ENCODE peak calls at places on chromosomes 1 and 21, in eight cellular contexts. P, B, C, O, U, A, T and N are unnamed samples.

GRCh38 chr1:154791292-154792278 is 78.5 kb downstream of the KCNN3 start:
- DNase-seq in O (no peak), A (no peak), U (no peak), C (peak), T (no peak), B (peak), P (no peak), N (no peak)

GRCh38 chr1:231776006-231776707 is 149.6 kb downstream of the DISC1 start:
- DNase-seq in U (no peak), A (no peak), B (peak), C (no peak), P (no peak), O (no peak), T (no peak), N (no peak)

GRCh38 chr1:1788646-1789431 is 10.6 kb upstream of the NADK start:
- DNase-seq in T (no peak), B (no peak), A (no peak), C (no peak), P (no peak), U (peak), O (peak), N (peak)

GRCh38 chr1:227895828-227896685 is 51.7 kb downstream of the WNT9A start:
- DNase-seq in T (peak), P (peak), U (peak), O (peak), B (no peak), C (no peak), A (no peak), N (no peak)

GRCh38 chr1:6498576-6499111 is 7.2 kb upstream of the PLEKHG5 start:
- DNase-seq in T (peak), P (no peak), U (no peak), A (no peak), C (no peak), O (no peak), B (no peak), N (no peak)

GRCh38 chr1:53592521-53592982 is 133.4 kb downstream of the DMRTB1 start:
- DNase-seq in A (peak), O (peak), B (peak), C (no peak), U (peak), P (no peak), T (peak), N (peak)

GRCh38 chr1:23101101-23101827 is 67.4 kb downstream of the LUZP1 start:
- DNase-seq in T (no peak), O (no peak), U (no peak), A (no peak), B (no peak), P (no peak), C (no peak), N (no peak)

GRCh38 chr1:26280333-26281042 is 602 bp downstream of the SH3BGRL3 start:
- DNase-seq in B (peak), T (no peak), C (no peak), P (no peak), O (peak), U (no peak), A (no peak), N (peak)

GRCh38 chr1:220991506-220991905 is 112.3 kb downstream of the HLX start:
- DNase-seq in C (no peak), T (no peak), P (no peak), U (no peak), A (no peak), B (no peak), O (no peak), N (no peak)

GRCh38 chr1:117671781-117672501 is 66.1 kb downstream of the TENT5C start:
- DNase-seq in B (peak), A (peak), O (peak), P (no peak), C (no peak), U (peak), T (peak), N (peak)

GRCh38 chr1:245797592-245798366 is 643.0 kb downstream of the KIF26B start:
- DNase-seq in T (no peak), U (no peak), C (no peak), O (no peak), P (no peak), B (peak), A (no peak), N (no peak)

GRCh38 chr1:218459878-218460277 is 114.7 kb downstream of the TGFB2 start:
- DNase-seq in B (peak), A (no peak), U (no peak), T (no peak), O (peak), P (no peak), C (no peak), N (no peak)

GRCh38 chr21:41204736-41205135 is 36.8 kb downstream of the BACE2 start:
- DNase-seq in A (no peak), T (no peak), B (no peak), C (no peak), O (no peak), U (no peak), P (no peak), N (no peak)

GRCh38 chr1:161082996-161083742 is 6.2 kb downstream of the NECTIN4 start:
- DNase-seq in C (no peak), U (peak), B (peak), O (peak), T (peak), A (peak), P (peak), N (peak)

GRCh38 chr21:38831526-38832467 is 26.1 kb downstream of the ETS2 start:
- DNase-seq in B (peak), C (no peak), U (no peak), P (peak), O (peak), A (peak), T (peak), N (peak)

GRCh38 chr1:2372551-2373490 is 18.5 kb downstream of the MORN1 start:
- DNase-seq in T (peak), U (peak), B (no peak), A (no peak), O (no peak), C (no peak), P (no peak), N (no peak)

GRCh38 chr1:29581256-29581655 is 344.9 kb downstream of the PTPRU start:
- DNase-seq in U (no peak), P (no peak), A (no peak), C (no peak), T (no peak), O (no peak), B (no peak), N (no peak)

GRCh38 chr1:221511797-221512196 is 230.1 kb downstream of the DUSP10 start:
- DNase-seq in C (no peak), U (no peak), B (no peak), A (no peak), T (no peak), P (no peak), O (no peak), N (no peak)

GRCh38 chr1:93964777-93965200 is 55.6 kb upstream of the GCLM start:
- DNase-seq in P (no peak), C (no peak), U (no peak), B (peak), O (no peak), T (no peak), A (no peak), N (peak)

GRCh38 chr1:206694551-206695124 is 9.9 kb downstream of the MAPKAPK2 start:
- DNase-seq in T (peak), A (no peak), P (no peak), O (peak), B (no peak), U (no peak), C (no peak), N (no peak)

GRCh38 chr21:25887646-25888321 is 153.0 kb downstream of the GABPA start:
- DNase-seq in B (no peak), P (no peak), U (no peak), O (no peak), T (no peak), A (no peak), C (no peak), N (peak)

GRCh38 chr1:221869759-221870158 is 127.9 kb upstream of the DUSP10 start:
- DNase-seq in A (no peak), B (no peak), P (no peak), T (no peak), C (no peak), O (no peak), U (no peak), N (no peak)

GRCh38 chr1:53583903-53584210 is 124.7 kb downstream of the DMRTB1 start:
- DNase-seq in O (no peak), B (no peak), A (no peak), T (peak), P (no peak), C (no peak), U (no peak), N (no peak)

GRCh38 chr21:31482460-31482859 is 138.4 kb upstream of the TIAM1 start:
- DNase-seq in U (no peak), A (no peak), O (no peak), B (no peak), C (no peak), T (no peak), P (no peak), N (no peak)

GRCh38 chr1:114337417-114337816 is 173.6 kb downstream of the TRIM33 start:
- DNase-seq in C (no peak), T (no peak), A (no peak), O (no peak), B (no peak), U (no peak), P (no peak), N (no peak)

GRCh38 chr1:31750858-31751638 is 13.1 kb downstream of the ADGRB2 start:
- DNase-seq in P (no peak), B (peak), C (no peak), O (no peak), T (no peak), A (no peak), U (no peak), N (no peak)

GRCh38 chr1:163655565-163655964 is 333.8 kb downstream of the NUF2 start:
- DNase-seq in B (no peak), O (no peak), U (no peak), P (no peak), T (no peak), C (no peak), A (no peak), N (no peak)

GRCh38 chr1:42165511-42166210 is 1.1 kb upstream of the GUCA2A start:
- DNase-seq in B (peak), A (peak), C (no peak), O (peak), U (peak), P (no peak), T (peak), N (peak)

GRCh38 chr1:53316058-53316741 is 11.7 kb downstream of the LRP8 start:
- DNase-seq in U (no peak), O (no peak), C (no peak), B (no peak), P (no peak), A (no peak), T (no peak), N (no peak)

GRCh38 chr1:172547071-172547470 is 14.1 kb downstream of the SUCO start:
- DNase-seq in B (no peak), T (no peak), O (no peak), U (no peak), P (no peak), A (no peak), C (no peak), N (no peak)

GRCh38 chr1:20366076-20366765 is 75.5 kb downstream of the VWA5B1 start:
- DNase-seq in B (no peak), U (peak), C (no peak), T (peak), O (no peak), A (no peak), P (no peak), N (peak)

GRCh38 chr1:40955266-40955665 is 24.2 kb upstream of the CTPS1 start:
- DNase-seq in A (no peak), U (no peak), P (no peak), B (peak), T (no peak), C (no peak), O (no peak), N (no peak)
- H3K27ac ChIP-seq in A (no peak), U (no peak), P (no peak), B (peak), T (no peak), C (no peak), O (no peak), N (no peak)

GRCh38 chr1:19011832-19012231 is 55.4 kb upstream of the IFFO2 start:
- DNase-seq in O (peak), A (no peak), U (no peak), B (no peak), C (no peak), T (no peak), P (no peak), N (no peak)

GRCh38 chr1:19010995-19011696 is 54.7 kb upstream of the IFFO2 start:
- DNase-seq in T (peak), C (peak), U (peak), A (peak), P (peak), O (peak), B (peak), N (peak)

GRCh38 chr1:19009126-19009881 is 52.8 kb upstream of the IFFO2 start:
- DNase-seq in B (no peak), P (no peak), C (no peak), T (no peak), O (peak), U (no peak), A (no peak), N (no peak)

GRCh38 chr1:19009882-19010321 is 53.4 kb upstream of the IFFO2 start:
- DNase-seq in B (peak), A (no peak), U (no peak), T (no peak), P (no peak), O (peak), C (no peak), N (no peak)

DNA sequence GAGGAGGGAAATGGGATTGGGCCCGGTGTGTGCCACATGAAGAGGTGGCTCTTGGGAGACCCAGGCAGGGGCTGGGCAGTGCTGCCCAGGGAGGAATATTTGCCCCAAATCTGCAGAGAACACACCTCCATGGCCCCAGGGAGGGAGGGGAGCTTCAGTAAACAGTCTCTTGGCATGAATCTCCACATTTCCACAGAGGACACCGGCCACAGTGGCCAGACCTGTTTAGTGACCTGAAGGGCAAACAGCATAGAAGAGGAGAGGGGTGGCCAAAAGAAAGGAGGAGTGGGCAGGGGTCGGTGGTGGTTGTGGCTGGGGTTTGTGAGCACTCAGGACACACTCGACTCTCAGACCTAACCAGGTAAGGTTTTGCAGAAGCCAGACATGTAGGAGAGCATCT is 54.0 kb upstream of the IFFO2 start:
- DNase-seq in A (no peak), U (no peak), T (no peak), B (no peak), P (no peak), O (peak), C (no peak), N (no peak)
- H3K4me3 ChIP-seq in A (no peak), U (no peak), T (no peak), B (no peak), P (no peak), O (no peak), C (no peak), N (no peak)

GRCh38 chr21:35861656-35862055 is 198.7 kb downstream of the SETD4 start:
- DNase-seq in U (no peak), C (no peak), T (no peak), O (no peak), A (no peak), B (no peak), P (no peak), N (no peak)

GRCh38 chr21:35862969-35863368 is 197.4 kb downstream of the SETD4 start:
- DNase-seq in O (no peak), U (no peak), C (no peak), T (no peak), A (no peak), B (no peak), P (no peak), N (no peak)

GRCh38 chr21:35857082-35857481 is 203.2 kb downstream of the SETD4 start:
- DNase-seq in O (no peak), T (no peak), C (no peak), P (no peak), B (no peak), A (no peak), U (no peak), N (no peak)

GRCh38 chr21:35859677-35860076 is 200.6 kb downstream of the SETD4 start:
- DNase-seq in P (no peak), O (no peak), T (no peak), U (peak), B (no peak), C (no peak), A (no peak), N (no peak)

DNA sequence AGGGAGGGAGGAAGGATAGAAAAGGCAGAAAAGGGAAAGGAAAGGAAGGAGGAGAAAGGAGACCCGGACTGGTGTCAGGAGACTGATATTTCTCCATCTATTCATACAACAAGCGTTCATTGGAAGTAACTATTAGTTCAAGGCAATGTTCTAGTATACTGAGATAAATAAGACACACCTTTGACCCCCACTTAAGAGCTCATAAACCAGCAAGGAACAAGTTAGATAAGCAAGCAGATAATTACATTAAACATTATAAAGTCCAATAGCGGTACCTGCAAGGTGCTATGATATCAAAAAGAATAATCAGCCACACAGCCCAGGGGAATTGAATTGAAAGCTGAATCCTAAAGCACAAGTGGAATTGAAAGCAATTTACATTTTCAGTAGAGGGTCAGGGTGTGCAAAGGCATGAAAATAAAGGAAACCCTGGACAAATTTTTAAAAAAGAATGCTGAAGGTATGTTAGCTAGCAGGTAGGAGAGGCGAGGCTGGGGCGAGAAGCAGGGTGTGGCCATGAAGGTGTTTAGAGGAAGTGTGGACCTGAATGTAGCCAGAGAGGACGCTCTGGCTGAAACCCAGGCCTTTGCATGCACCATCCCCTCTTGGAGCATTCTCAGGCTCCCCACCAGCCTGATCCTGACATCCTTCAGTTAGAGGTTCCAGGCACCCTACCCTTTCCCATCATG is 200.0 kb downstream of the SETD4 start:
- DNase-seq in B (no peak), P (no peak), C (no peak), O (no peak), A (no peak), T (no peak), U (peak), N (no peak)
- H3K27ac ChIP-seq in B (no peak), P (no peak), C (no peak), O (no peak), A (no peak), T (no peak), U (no peak), N (no peak)

DNA sequence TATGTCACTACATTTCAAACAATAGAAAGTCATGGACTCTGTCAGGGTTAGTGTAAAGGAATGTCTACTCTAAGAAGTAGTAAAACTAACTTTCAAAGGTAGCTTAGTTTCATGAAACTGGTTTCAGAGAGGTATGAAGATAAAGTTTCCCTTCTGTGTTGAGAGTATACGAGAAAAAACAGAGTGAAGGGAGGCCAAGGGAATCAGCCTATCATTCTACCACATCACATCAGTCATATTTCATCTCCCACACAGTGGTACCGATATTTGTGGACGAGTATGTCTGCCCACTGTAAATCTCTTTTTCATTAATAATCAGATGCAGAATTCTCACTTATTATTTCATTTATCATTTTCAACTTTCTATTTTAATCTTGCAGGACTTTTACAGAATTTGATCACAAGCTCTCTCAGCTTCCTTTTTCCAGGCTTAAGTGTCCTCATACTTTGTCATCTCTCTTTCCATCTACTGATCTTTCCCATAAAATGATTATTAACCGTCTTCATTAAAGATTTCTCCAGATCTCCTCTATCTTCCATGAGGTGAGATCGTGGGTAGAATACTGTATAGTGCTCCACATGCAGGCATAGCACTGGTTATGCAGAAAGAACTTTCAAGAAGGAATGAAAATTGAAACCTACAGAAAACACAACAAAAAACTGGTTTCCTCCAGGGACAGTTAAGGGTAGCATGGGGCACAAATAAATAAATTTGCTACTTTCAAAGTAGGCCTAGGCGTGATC is 11.5 kb upstream of the IFI16 start:
- DNase-seq in C (no peak), B (no peak), A (no peak), T (no peak), U (no peak), O (no peak), P (no peak), N (no peak)
- H3K4me3 ChIP-seq in C (no peak), B (no peak), A (no peak), T (peak), U (no peak), O (no peak), P (peak), N (no peak)

GRCh38 chr1:209727286-209727685 is 22.6 kb downstream of the HSD11B1 start:
- DNase-seq in B (no peak), P (no peak), C (no peak), T (no peak), A (no peak), U (no peak), O (no peak), N (no peak)
- H3K27ac ChIP-seq in B (no peak), P (no peak), C (no peak), T (no peak), A (no peak), U (no peak), O (no peak), N (no peak)

DNA sequence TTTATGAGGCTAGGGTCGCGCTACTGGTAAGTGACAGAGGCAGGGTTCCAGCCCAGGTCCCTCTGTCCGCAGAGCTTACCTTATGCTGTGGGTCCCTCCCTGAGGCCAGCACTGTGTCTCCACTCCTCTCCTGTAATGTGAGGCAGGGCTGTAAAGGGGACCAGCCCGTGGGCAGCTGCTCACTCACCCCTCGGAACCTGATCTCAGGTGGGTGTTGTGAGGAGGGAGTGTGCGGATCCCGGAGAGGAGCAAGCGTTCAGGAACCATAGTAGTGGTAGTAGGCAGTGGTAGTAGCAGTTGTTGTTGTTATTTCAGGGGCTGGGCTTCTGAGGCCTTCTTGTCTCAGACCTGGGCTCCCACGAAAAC is 1.7 kb downstream of the ZC3H12A start:
- DNase-seq in O (no peak), U (no peak), B (no peak), P (no peak), A (no peak), T (no peak), C (no peak), N (no peak)
- H3K4me3 ChIP-seq in O (no peak), U (peak), B (peak), P (peak), A (peak), T (peak), C (peak), N (peak)